ENCODE peak calls at places on chromosome 6, in eight cellular contexts. N is kidney epithelial cell, I is lower leg skin, G is fibroblast of the aortic adventitia, U is IMR-90, Z is mammary epithelial cell, E is A549, B is fibroblast of lung. C is an unnamed sample.

GRCh38 chr6:41199427-41200246 is 1.3 kb downstream of the TREML2 start:
- DNase-seq in N (no peak), I (no peak), G (no peak), U (no peak), Z (no peak), E (no peak), B (no peak), C (no peak)

GRCh38 chr6:121732641-121733040 is 297.2 kb downstream of the GJA1 start:
- DNase-seq in N (no peak), I (no peak), G (peak; percentile 60), U (peak; percentile 59), Z (no peak), E (no peak), B (peak; percentile 71), C (no peak)

GRCh38 chr6:169372616-169373015 is 119.0 kb upstream of the THBS2 start:
- DNase-seq in N (no peak), I (no peak), G (no peak), U (no peak), Z (no peak), E (no peak), B (no peak), C (no peak)

GRCh38 chr6:1670711-1671462 is 61.2 kb downstream of the FOXC1 start:
- DNase-seq in N (no peak), I (no peak), G (peak; percentile 26), U (peak; percentile 69), Z (peak; percentile 81), E (no peak), B (peak; percentile 85), C (peak; percentile 42)

GRCh38 chr6:153511896-153512496 is 380.9 kb upstream of the RGS17 start:
- DNase-seq in N (no peak), I (no peak), G (peak; percentile 44), U (peak; percentile 3), Z (peak; percentile 25), E (peak; percentile 6), B (peak; percentile 14), C (peak; percentile 35)

GRCh38 chr6:129785081-129785755 is 75.2 kb upstream of the ARHGAP18 start:
- DNase-seq in N (no peak), I (no peak), G (peak; percentile 14), U (peak; percentile 42), Z (no peak), E (no peak), B (peak; percentile 20), C (peak; percentile 23)

GRCh38 chr6:125095501-125096301 is 57.9 kb upstream of the TPD52L1 start:
- DNase-seq in N (no peak), I (no peak), G (peak; percentile 82), U (peak; percentile 76), Z (peak; percentile 63), E (no peak), B (peak; percentile 74), C (peak; percentile 73)

GRCh38 chr6:11190625-11191245 is 41.7 kb downstream of the NEDD9 start:
- DNase-seq in N (no peak), I (no peak), G (no peak), U (no peak), Z (no peak), E (no peak), B (no peak), C (no peak)

GRCh38 chr6:111407686-111408085 is 75.3 kb downstream of the REV3L start:
- DNase-seq in N (no peak), I (no peak), G (no peak), U (no peak), Z (no peak), E (no peak), B (no peak), C (no peak)

GRCh38 chr6:44286285-44286565 is 16.0 kb downstream of the TMEM151B start:
- DNase-seq in N (no peak), I (no peak), G (no peak), U (no peak), Z (no peak), E (no peak), B (no peak), C (no peak)

GRCh38 chr6:113383701-113384100 is 473.4 kb upstream of the MARCKS start:
- DNase-seq in N (no peak), I (no peak), G (no peak), U (peak; percentile 69), Z (no peak), E (no peak), B (peak; percentile 58), C (no peak)

GRCh38 chr6:156719395-156719719 is 57.8 kb upstream of the ARID1B start:
- DNase-seq in N (no peak), I (peak; percentile 28), G (no peak), U (no peak), Z (no peak), E (no peak), B (no peak), C (no peak)

GRCh38 chr6:142296975-142297604 is 4.7 kb upstream of the ADGRG6 start:
- DNase-seq in N (no peak), I (no peak), G (no peak), U (no peak), Z (no peak), E (no peak), B (no peak), C (no peak)
- H3K4me3 ChIP-seq in N (no peak overlapping the region), I (no peak overlapping the region), G (no peak overlapping the region), U (no peak overlapping the region), Z (no peak overlapping the region), E (no peak overlapping the region), B (no peak overlapping the region), C (no peak overlapping the region)

GRCh38 chr6:14882394-14883073 is 363.3 kb upstream of the JARID2 start:
- DNase-seq in N (no peak), I (no peak), G (peak; percentile 36), U (peak; percentile 46), Z (no peak), E (no peak), B (peak; percentile 9), C (peak; percentile 63)

GRCh38 chr6:14880717-14881116 is 365.2 kb upstream of the JARID2 start:
- DNase-seq in N (no peak), I (no peak), G (peak; percentile 12), U (no peak), Z (no peak), E (no peak), B (no peak), C (no peak)

GRCh38 chr6:14877758-14878157 is 368.1 kb upstream of the JARID2 start:
- DNase-seq in N (no peak), I (no peak), G (no peak), U (no peak), Z (no peak), E (no peak), B (peak; percentile 9), C (no peak)

GRCh38 chr6:14881399-14881798 is 364.5 kb upstream of the JARID2 start:
- DNase-seq in N (peak; percentile 61), I (no peak), G (peak; percentile 85), U (peak; percentile 87), Z (peak; percentile 60), E (no peak), B (peak; percentile 85), C (peak; percentile 68)

DNA sequence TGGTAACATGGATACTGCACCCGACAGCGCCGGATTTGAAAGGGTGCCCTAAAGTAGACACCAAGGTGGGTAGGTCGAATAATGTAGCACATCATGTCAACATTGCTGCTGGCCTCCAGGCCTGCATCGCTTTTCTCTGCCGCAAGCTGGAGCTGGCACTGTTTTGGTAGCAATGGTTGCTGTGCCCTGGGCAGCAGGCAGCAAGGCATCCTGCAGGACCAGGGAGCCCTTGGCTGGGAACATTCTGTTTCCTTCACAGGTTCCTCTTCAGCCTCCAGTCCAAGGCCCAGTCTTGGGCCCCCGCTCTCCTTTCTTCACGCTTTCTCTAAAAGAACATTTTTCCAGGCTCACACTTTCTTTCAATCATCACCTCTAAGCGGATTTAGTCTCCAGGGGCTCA is 365.8 kb upstream of the JARID2 start:
- DNase-seq in N (no peak), I (no peak), G (no peak), U (no peak), Z (no peak), E (no peak), B (no peak), C (no peak)
- TF ChIP-seq CTCF in N (no peak), I (no peak), G (no peak), U (no peak), Z (no peak), E (no peak), B (no peak), C (no peak)

GRCh38 chr6:131286469-131287040 is 151.3 kb downstream of the AKAP7 start:
- DNase-seq in N (no peak), I (no peak), G (no peak), U (no peak), Z (no peak), E (no peak), B (no peak), C (no peak)

GRCh38 chr6:131293472-131293911 is 158.2 kb downstream of the AKAP7 start:
- DNase-seq in N (no peak), I (no peak), G (no peak), U (no peak), Z (no peak), E (no peak), B (no peak), C (no peak)

GRCh38 chr6:131292145-131292938 is 157.1 kb downstream of the AKAP7 start:
- DNase-seq in N (no peak), I (no peak), G (no peak), U (no peak), Z (no peak), E (no peak), B (no peak), C (no peak)

GRCh38 chr6:131290955-131291354 is 155.7 kb downstream of the AKAP7 start:
- DNase-seq in N (no peak), I (no peak), G (no peak), U (no peak), Z (peak; percentile 31), E (no peak), B (no peak), C (peak; percentile 75)

DNA sequence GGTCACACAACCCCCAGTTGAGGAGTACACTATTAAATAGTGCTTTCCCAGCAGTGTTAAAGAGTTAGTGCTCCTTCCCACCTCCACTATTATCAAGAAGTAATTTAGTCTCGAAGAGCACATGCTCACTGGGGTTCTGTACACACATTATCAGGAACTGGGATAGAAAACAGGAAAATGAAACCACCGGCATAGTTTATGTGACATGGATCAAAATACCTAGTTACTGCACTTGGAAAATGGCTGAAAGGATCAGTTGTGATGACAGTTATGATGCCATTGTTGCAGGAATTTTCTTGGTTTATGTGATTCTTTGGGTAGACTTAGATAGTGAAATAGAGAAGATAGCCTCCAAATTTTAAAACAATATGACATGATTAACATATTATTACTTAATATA is 152.9 kb downstream of the AKAP7 start:
- DNase-seq in N (no peak), I (no peak), G (no peak), U (no peak), Z (no peak), E (no peak), B (no peak), C (no peak)
- H3K4me3 ChIP-seq in N (no peak overlapping the region), I (no peak overlapping the region), G (no peak overlapping the region), U (no peak overlapping the region), Z (no peak overlapping the region), E (no peak overlapping the region), B (no peak overlapping the region), C (no peak overlapping the region)

DNA sequence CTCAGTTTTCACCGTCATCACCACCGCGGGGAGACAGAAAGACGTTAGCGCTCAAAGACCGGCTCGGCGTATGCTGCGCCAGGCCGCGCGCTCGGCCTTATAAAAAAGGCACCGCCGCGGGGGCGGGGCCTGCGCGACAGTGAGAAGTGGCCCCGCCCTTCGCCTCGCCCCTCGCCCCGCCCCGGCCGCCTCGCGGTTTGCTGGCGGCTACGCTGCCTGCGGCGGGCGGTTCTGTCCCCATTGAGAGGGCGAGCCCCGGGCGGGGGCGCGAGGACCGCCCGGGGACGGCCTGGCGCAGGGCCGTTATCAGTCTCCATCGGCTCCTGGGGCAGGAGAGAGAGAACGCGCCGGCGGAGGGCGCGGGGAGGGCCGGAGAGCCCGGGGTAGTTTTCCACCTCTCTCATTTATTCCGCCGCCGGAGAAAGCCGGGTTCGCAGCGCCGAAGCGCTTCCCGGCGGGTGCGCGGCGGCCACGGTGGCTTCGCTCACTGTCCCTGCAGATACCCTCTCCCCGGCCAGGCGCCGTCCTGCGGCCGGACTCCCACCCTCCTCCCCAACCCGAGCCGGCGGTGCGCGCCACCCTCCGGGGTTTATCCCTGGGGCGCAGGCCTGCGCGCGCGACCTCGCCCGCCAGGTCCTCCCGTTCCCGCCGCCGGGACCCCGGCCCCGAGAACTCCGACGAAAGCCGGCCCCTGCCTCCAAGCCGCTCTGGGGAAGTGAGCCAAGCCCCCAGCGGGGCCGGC is 122.5 kb upstream of the SLC2A12 start:
- DNase-seq in N (peak; percentile 28), I (peak; percentile 88), G (peak; percentile 89), U (peak; percentile 86), Z (peak; percentile 90), E (peak; percentile 35), B (peak; percentile 86), C (peak; percentile 58)
- TF ChIP-seq CTCF in N (no peak), I (no peak), G (no peak), U (no peak), Z (peak; percentile 8), E (no peak), B (no peak), C (no peak)